ENCODE peak calls at places on chromosomes 5 and 9, in five cellular contexts. Z is IMR-90, I is endothelial cell of umbilical vein, J is adipocyte, W is fibroblast of lung. A is an unnamed sample.

GRCh38 chr9:121599872-121600585 is 51.4 kb upstream of the DAB2IP start:
- DNase-seq in I (no peak), W (no peak), J (peak; percentile 32), Z (no peak), A (no peak)

GRCh38 chr5:163878490-163878889 is 373.1 kb downstream of the MAT2B start:
- DNase-seq in W (no peak), I (no peak), Z (no peak), J (no peak), A (no peak)

GRCh38 chr5:151622367-151623097 is 31.4 kb upstream of the FAT2 start:
- DNase-seq in J (no peak), W (no peak), I (no peak), Z (no peak), A (peak; percentile 8)

GRCh38 chr5:180830253-180831138 is 27.9 kb upstream of the MGAT1 start:
- DNase-seq in I (no peak), W (no peak), J (peak; percentile 15), Z (peak; percentile 39), A (peak; percentile 59)

GRCh38 chr9:83622814-83623633 is at the start of gene IDNK:
- DNase-seq in J (peak; percentile 82), W (peak; percentile 52), Z (peak; percentile 24), I (peak; percentile 53), A (peak; percentile 73)

GRCh38 chr9:135087489-135087791 is at the start of gene OLFM1:
- DNase-seq in I (peak; percentile 46), J (peak; percentile 75), W (peak; percentile 58), Z (peak; percentile 46), A (no peak)

GRCh38 chr5:41410737-41411136 is 99.7 kb downstream of the PLCXD3 start:
- DNase-seq in Z (no peak), W (no peak), I (no peak), J (no peak), A (no peak)

GRCh38 chr5:142886956-142887355 is 116.8 kb downstream of the ARHGAP26 start:
- DNase-seq in W (no peak), Z (no peak), I (no peak), J (no peak), A (no peak)

GRCh38 chr5:110757118-110757729 is 18.4 kb downstream of the SLC25A46 start:
- DNase-seq in W (peak; percentile 36), Z (peak; percentile 60), J (peak; percentile 86), I (peak; percentile 62), A (peak; percentile 18)

GRCh38 chr9:105053209-105053652 is 125.3 kb upstream of the ABCA1 start:
- DNase-seq in W (peak; percentile 93), J (peak; percentile 61), Z (peak; percentile 94), I (no peak), A (no peak)

GRCh38 chr9:87039809-87040392 is 92.6 kb upstream of the GAS1 start:
- DNase-seq in I (no peak), Z (peak; percentile 78), J (peak; percentile 50), W (peak; percentile 5), A (no peak)

GRCh38 chr9:68844623-68845612 is 139.9 kb downstream of the PIP5K1B start:
- DNase-seq in W (no peak), J (peak; percentile 32), I (peak; percentile 15), Z (peak; percentile 8), A (peak; percentile 24)

GRCh38 chr9:98315551-98316060 is 60.2 kb upstream of the TBC1D2 start:
- DNase-seq in J (peak; percentile 92), Z (peak; percentile 89), I (peak; percentile 82), W (peak; percentile 69), A (peak; percentile 79)

GRCh38 chr5:33316773-33317172 is 124.0 kb upstream of the TARS1 start:
- DNase-seq in W (peak; percentile 57), J (no peak), Z (peak; percentile 58), I (peak; percentile 53), A (no peak)

GRCh38 chr9:136791466-136792276 is 527 bp downstream of the TMEM141 start:
- DNase-seq in I (peak; percentile 26), J (peak; percentile 53), W (no peak), Z (no peak), A (peak; percentile 59)

GRCh38 chr5:125274938-125275759 is 528.7 kb upstream of the ZNF608 start:
- DNase-seq in I (peak; percentile 78), W (peak; percentile 50), J (no peak), Z (peak; percentile 24), A (no peak)

GRCh38 chr5:17024686-17025180 is 88.6 kb upstream of the MYO10 start:
- DNase-seq in I (peak; percentile 24), W (peak; percentile 53), J (peak; percentile 66), Z (peak; percentile 85), A (no peak)

GRCh38 chr5:147559725-147560124 is 49.9 kb upstream of the DPYSL3 start:
- DNase-seq in I (peak; percentile 22), W (peak; percentile 63), Z (no peak), J (peak; percentile 28), A (no peak)

GRCh38 chr5:1648806-1649205 is 125.0 kb upstream of the LPCAT1 start:
- DNase-seq in Z (no peak), I (no peak), J (peak; percentile 61), W (peak; percentile 13), A (no peak)

GRCh38 chr5:31452314-31452713 is 79.6 kb downstream of the DROSHA start:
- DNase-seq in I (no peak), Z (peak; percentile 17), W (no peak), J (no peak), A (no peak)

GRCh38 chr5:67989457-67989856 is 226.1 kb upstream of the PIK3R1 start:
- DNase-seq in Z (peak; percentile 50), I (no peak), W (no peak), J (peak; percentile 61), A (no peak)

GRCh38 chr5:159258361-159258760 is 4.7 kb upstream of the UBLCP1 start:
- DNase-seq in I (no peak), W (no peak), Z (no peak), J (no peak), A (no peak)

GRCh38 chr9:21569721-21570120 is 87.6 kb upstream of the IFNE start:
- DNase-seq in I (no peak), J (no peak), Z (no peak), W (no peak), A (no peak)

GRCh38 chr5:132473019-132473531 is 17.5 kb downstream of the IRF1 start:
- DNase-seq in J (no peak), I (no peak), W (no peak), Z (no peak), A (peak; percentile 81)

GRCh38 chr5:158384535-158385421 is 525.8 kb upstream of the CLINT1 start:
- DNase-seq in W (peak; percentile 99), J (peak; percentile 91), I (peak; percentile 79), Z (peak; percentile 97), A (no peak)

GRCh38 chr5:54243483-54244080 is 66.8 kb downstream of the ARL15 start:
- DNase-seq in W (peak; percentile 22), Z (peak; percentile 47), J (peak; percentile 83), I (peak; percentile 47), A (peak; percentile 13)

GRCh38 chr9:849431-849830 is 7.9 kb downstream of the DMRT1 start:
- DNase-seq in I (no peak), W (no peak), J (no peak), Z (no peak), A (no peak)

GRCh38 chr9:95316274-95316673 is 1.2 kb downstream of the FANCC start:
- DNase-seq in I (no peak), J (no peak), W (no peak), Z (no peak), A (no peak)
- H3K9ac ChIP-seq in I (peak overlapping the region; percentile 97), J (peak overlapping the region; percentile 95), W (no peak overlapping the region), Z (peak overlapping the region; percentile 96), A (peak overlapping the region; percentile 96)

GRCh38 chr5:60830581-60831127 is 13.4 kb downstream of the ELOVL7 start:
- DNase-seq in J (no peak), I (no peak), W (no peak), Z (no peak), A (no peak)

GRCh38 chr5:60841361-60841760 is 2.7 kb downstream of the ELOVL7 start:
- DNase-seq in I (no peak), Z (no peak), J (no peak), W (no peak), A (no peak)

GRCh38 chr5:60835554-60835953 is 8.5 kb downstream of the ELOVL7 start:
- DNase-seq in Z (no peak), W (peak; percentile 4), I (peak; percentile 14), J (no peak), A (no peak)

DNA sequence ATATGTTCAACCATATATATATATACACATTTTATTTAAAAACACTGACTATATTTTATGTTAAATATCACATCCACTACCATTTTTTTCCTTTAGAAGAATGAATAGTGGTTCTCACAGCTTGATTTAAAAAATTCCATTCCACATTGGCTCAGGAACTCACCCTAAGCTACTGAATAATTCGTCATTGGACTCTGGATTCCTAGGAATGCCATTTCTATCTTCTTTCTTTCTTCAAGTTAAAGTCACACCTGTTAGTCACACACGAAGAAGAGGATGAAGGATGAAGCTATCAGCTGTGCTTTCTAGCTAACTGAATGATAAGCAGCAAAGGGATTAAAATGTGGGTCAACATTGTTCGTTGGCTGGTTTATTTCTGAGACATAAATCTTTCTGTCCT is 7.9 kb downstream of the ELOVL7 start:
- DNase-seq in Z (no peak), W (peak; percentile 6), I (no peak), J (no peak), A (no peak)
- H3K9ac ChIP-seq in Z (no peak overlapping the region), W (no peak overlapping the region), I (no peak overlapping the region), J (no peak overlapping the region), A (no peak overlapping the region)

GRCh38 chr5:177498013-177498847 is 826 bp upstream of the PDLIM7 start:
- DNase-seq in W (no peak), I (no peak), J (no peak), Z (no peak), A (no peak)
- H3K9ac ChIP-seq in W (peak overlapping the region; percentile 46), I (peak overlapping the region; percentile 39), J (peak overlapping the region; percentile 81), Z (peak overlapping the region; percentile 78), A (peak overlapping the region; percentile 33)

GRCh38 chr5:112968411-112969106 is 8.0 kb upstream of the DCP2 start:
- DNase-seq in J (peak; percentile 39), W (no peak), I (no peak), Z (peak; percentile 68), A (no peak)
- H3K9ac ChIP-seq in J (no peak overlapping the region), W (no peak overlapping the region), I (no peak overlapping the region), Z (peak overlapping the region; percentile 13), A (no peak overlapping the region)

GRCh38 chr9:84851935-84852585 is 182.5 kb downstream of the NTRK2 start:
- DNase-seq in I (peak; percentile 96), J (peak; percentile 4), Z (peak; percentile 11), W (peak; percentile 97), A (no peak)
- H3K9ac ChIP-seq in I (no peak overlapping the region), J (peak overlapping the region; percentile 60), Z (no peak overlapping the region), W (no peak overlapping the region), A (no peak overlapping the region)

GRCh38 chr9:106864533-106865143 is 1.7 kb downstream of the ZNF462 start:
- DNase-seq in J (peak; percentile 70), W (peak; percentile 62), Z (peak; percentile 43), I (peak; percentile 56), A (no peak)

GRCh38 chr9:106860731-106861584 is 2.0 kb upstream of the ZNF462 start:
- DNase-seq in I (peak; percentile 54), Z (peak; percentile 38), J (peak; percentile 67), W (peak; percentile 47), A (no peak)

GRCh38 chr9:106861585-106862114 is 1.3 kb upstream of the ZNF462 start:
- DNase-seq in I (peak; percentile 26), Z (no peak), W (peak; percentile 22), J (no peak), A (no peak)

GRCh38 chr9:106862115-106862945 is 636 bp upstream of the ZNF462 start:
- DNase-seq in J (peak; percentile 54), W (peak; percentile 53), I (peak; percentile 54), Z (peak; percentile 52), A (peak; percentile 13)

GRCh38 chr9:106862946-106863740 is at the start of gene ZNF462:
- DNase-seq in J (peak; percentile 85), Z (peak; percentile 79), I (peak; percentile 66), W (peak; percentile 86), A (peak; percentile 29)
- H3K9ac ChIP-seq in J (peak within 1 kb of the TSS; percentile 96), Z (peak within 1 kb of the TSS; percentile 80), I (peak within 1 kb of the TSS; percentile 83), W (peak within 1 kb of the TSS; percentile 73), A (peak within 1 kb of the TSS; percentile 65)

GRCh38 chr5:118518720-118519119 is 469.6 kb downstream of the DTWD2 start:
- DNase-seq in J (no peak), Z (no peak), W (no peak), I (no peak), A (no peak)
- H3K9ac ChIP-seq in J (no peak overlapping the region), Z (no peak overlapping the region), W (no peak overlapping the region), I (no peak overlapping the region), A (no peak overlapping the region)